ENCODE peak calls at places on chromosomes 4 and X, in ten cellular contexts. X, W, G, S, I, N, Y, V, A and D are unnamed samples. For H3K4me1, the result is how much of the 10 kb centered on the place peaks cover.

GRCh38 chr4:99811850-99812249 is 4.8 kb upstream of the DAPP1 start:
- DNase-seq in X (no peak), W (no peak), G (peak), S (peak), I (no peak), N (no peak), Y (no peak), V (no peak), A (no peak), D (peak)

GRCh38 chr4:10926025-10926424 is 241.5 kb upstream of the CLNK start:
- DNase-seq in X (no peak), W (no peak), G (no peak), S (no peak), I (no peak), N (no peak), Y (no peak), V (no peak), A (no peak), D (no peak)

GRCh38 chrX:153387987-153388721 is 13.0 kb downstream of the PNMA6E start:
- DNase-seq in X (no peak), W (no peak), G (no peak), S (no peak), I (no peak), N (no peak), Y (no peak), V (no peak), A (no peak), D (no peak)

GRCh38 chrX:54695816-54696487 is 102.1 kb downstream of the ITIH6 start:
- DNase-seq in X (no peak), W (no peak), G (no peak), S (no peak), I (no peak), N (no peak), Y (no peak), V (no peak), A (no peak), D (no peak)

GRCh38 chr4:81314196-81314896 is 99.3 kb upstream of the PRKG2 start:
- DNase-seq in X (no peak), W (peak), G (peak), S (no peak), I (peak), N (no peak), Y (peak), V (no peak), A (no peak), D (peak)

GRCh38 chr4:125801924-125802323 is 487.2 kb downstream of the FAT4 start:
- DNase-seq in X (no peak), W (no peak), G (no peak), S (no peak), I (no peak), N (no peak), Y (no peak), V (no peak), A (no peak), D (no peak)

GRCh38 chr4:172851534-172851933 is 317.1 kb upstream of the GALNT7 start:
- DNase-seq in X (no peak), W (no peak), G (peak), S (no peak), I (no peak), N (no peak), Y (no peak), V (no peak), A (no peak), D (no peak)

GRCh38 chr4:178958725-178959440 is 1516.6 kb upstream of the AGA start:
- DNase-seq in X (no peak), W (no peak), G (no peak), S (no peak), I (no peak), N (no peak), Y (no peak), V (no peak), A (no peak), D (no peak)

GRCh38 chr4:40916880-40917279 is 167.1 kb downstream of the NSUN7 start:
- DNase-seq in X (no peak), W (peak), G (no peak), S (peak), I (peak), N (peak), Y (peak), V (no peak), A (no peak), D (peak)

GRCh38 chr4:92021788-92022187 is 282.0 kb upstream of the GRID2 start:
- DNase-seq in X (no peak), W (no peak), G (no peak), S (no peak), I (no peak), N (no peak), Y (no peak), V (no peak), A (no peak), D (no peak)

GRCh38 chr4:184879251-184879650 is 53.5 kb upstream of the ACSL1 start:
- DNase-seq in X (no peak), W (no peak), G (no peak), S (no peak), I (no peak), N (no peak), Y (no peak), V (no peak), A (no peak), D (no peak)

GRCh38 chr4:166165829-166166420 is 292.9 kb downstream of the TLL1 start:
- DNase-seq in X (no peak), W (no peak), G (peak), S (peak), I (peak), N (peak), Y (no peak), V (no peak), A (no peak), D (no peak)

GRCh38 chr4:53183754-53184153 is 182.1 kb downstream of the SCFD2 start:
- DNase-seq in X (no peak), W (no peak), G (no peak), S (no peak), I (no peak), N (no peak), Y (no peak), V (no peak), A (no peak), D (no peak)

GRCh38 chr4:99180367-99181169 is 36.5 kb upstream of the ADH4 start:
- DNase-seq in X (peak), W (no peak), G (peak), S (no peak), I (no peak), N (no peak), Y (no peak), V (no peak), A (no peak), D (peak)

GRCh38 chr4:3851211-3851610 is 85.0 kb downstream of the ADRA2C start:
- DNase-seq in X (no peak), W (no peak), G (peak), S (no peak), I (no peak), N (no peak), Y (no peak), V (no peak), A (no peak), D (no peak)

GRCh38 chr4:13705521-13706035 is 78.1 kb upstream of the BOD1L1 start:
- DNase-seq in X (no peak), W (peak), G (no peak), S (no peak), I (peak), N (no peak), Y (no peak), V (no peak), A (peak), D (no peak)

GRCh38 chrX:18833071-18833731 is 125.8 kb downstream of the PPEF1 start:
- DNase-seq in X (peak), W (peak), G (peak), S (no peak), I (peak), N (no peak), Y (no peak), V (peak), A (no peak), D (peak)

GRCh38 chr4:8277356-8278008 is 7.9 kb downstream of the HTRA3 start:
- DNase-seq in X (peak), W (peak), G (no peak), S (no peak), I (no peak), N (no peak), Y (no peak), V (no peak), A (no peak), D (no peak)

GRCh38 chr4:9409793-9410192 is 34.4 kb upstream of the DEFB131A start:
- DNase-seq in X (no peak), W (no peak), G (no peak), S (no peak), I (no peak), N (no peak), Y (no peak), V (no peak), A (no peak), D (no peak)

GRCh38 chrX:2283111-2283847 is 217.5 kb downstream of the DHRSX start:
- DNase-seq in X (no peak), W (no peak), G (no peak), S (no peak), I (no peak), N (no peak), Y (no peak), V (no peak), A (no peak), D (no peak)

GRCh38 chr4:76905521-76905920 is 7.6 kb upstream of the SOWAHB start:
- DNase-seq in X (no peak), W (no peak), G (peak), S (no peak), I (no peak), N (no peak), Y (no peak), V (no peak), A (no peak), D (no peak)

GRCh38 chr4:52376107-52376704 is 282.9 kb downstream of the USP46 start:
- DNase-seq in X (no peak), W (no peak), G (peak), S (peak), I (peak), N (peak), Y (no peak), V (no peak), A (no peak), D (peak)

GRCh38 chr4:139267301-139267700 is 12.7 kb downstream of the MGARP start:
- DNase-seq in X (no peak), W (no peak), G (no peak), S (no peak), I (no peak), N (no peak), Y (no peak), V (no peak), A (no peak), D (no peak)

GRCh38 chrX:48589482-48590162 is 7.7 kb upstream of the WDR13 start:
- DNase-seq in X (no peak), W (no peak), G (no peak), S (no peak), I (no peak), N (no peak), Y (peak), V (no peak), A (peak), D (no peak)

GRCh38 chrX:153380691-153381090 is 20.5 kb downstream of the PNMA6E start:
- DNase-seq in X (no peak), W (no peak), G (no peak), S (no peak), I (peak), N (no peak), Y (no peak), V (no peak), A (no peak), D (peak)

DNA sequence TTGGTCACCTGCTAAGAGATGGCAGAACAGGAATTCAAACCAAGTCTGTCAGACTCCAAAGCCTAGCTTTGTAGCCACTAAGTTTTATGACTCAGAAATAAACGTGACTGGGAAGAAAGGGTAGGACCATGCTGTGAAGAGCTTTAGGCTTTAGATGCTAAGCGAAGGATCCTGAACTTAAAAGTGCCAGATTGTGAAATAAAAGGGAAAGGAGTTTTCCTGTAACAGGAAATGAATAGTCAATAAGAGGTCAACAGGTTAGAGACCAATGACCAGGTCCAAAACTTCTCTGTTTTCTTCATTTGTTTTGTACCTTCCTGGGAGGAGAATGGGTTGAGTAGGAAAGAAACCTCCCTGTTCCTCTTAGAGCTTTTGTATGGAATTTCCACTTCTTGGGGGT is 98.8 kb upstream of the EOLA2 start:
- DNase-seq in X (no peak), W (no peak), G (no peak), S (no peak), I (no peak), N (no peak), Y (no peak), V (no peak), A (no peak), D (no peak)
- H3K4me1 ChIP-seq in X (under half), W (under half), G (under half), S (half or more), I (under half), N (half or more), Y (under half), V (under half), A (under half), D (under half)

DNA sequence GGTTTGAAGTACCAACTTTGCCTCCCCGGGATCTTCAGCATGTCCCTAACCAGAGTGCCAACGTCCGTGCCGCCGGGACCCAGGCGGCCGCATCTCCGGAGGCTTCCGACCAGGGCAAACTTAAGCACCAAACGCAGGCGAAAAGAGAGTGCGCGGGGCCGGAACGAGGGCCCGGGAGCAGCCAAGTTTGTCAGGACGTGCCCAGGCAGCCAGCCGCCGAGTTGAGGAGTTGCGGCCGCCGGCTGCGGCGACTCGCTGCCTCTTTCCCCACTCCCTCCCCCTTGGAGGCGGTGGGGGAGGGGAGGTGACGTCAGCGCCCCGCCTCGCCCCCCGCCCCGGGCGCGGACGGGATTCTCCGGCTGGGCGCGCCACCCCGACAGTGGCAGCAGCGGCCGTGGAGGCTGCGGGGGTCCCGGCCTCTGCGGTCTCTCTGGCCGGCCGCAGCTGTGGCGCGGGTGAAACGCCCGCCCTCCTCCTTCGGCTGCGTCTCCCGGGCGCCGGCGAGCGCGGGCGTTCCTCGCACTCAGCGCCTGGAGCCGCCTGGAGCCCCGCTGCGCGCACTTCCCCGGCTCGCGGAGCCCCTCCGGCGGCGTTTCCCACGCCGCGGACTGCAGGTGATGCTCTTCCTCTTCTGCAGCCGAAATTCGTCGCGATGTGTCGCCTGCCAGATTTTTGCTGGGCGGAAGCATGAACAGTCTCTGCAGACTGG is 2.9 kb upstream of the FAT1 start:
- DNase-seq in X (peak), W (peak), G (peak), S (peak), I (peak), N (peak), Y (peak), V (peak), A (peak), D (peak)
- TF ChIP-seq POLR2A in X (peak), W (peak), G (peak), S (no peak), I (peak), N (peak), Y (no peak), V (peak), A (peak), D (no peak)

GRCh38 chr4:17781831-17782287 is 438 bp upstream of the FAM184B start:
- DNase-seq in X (no peak), W (no peak), G (no peak), S (no peak), I (no peak), N (no peak), Y (no peak), V (no peak), A (no peak), D (no peak)

GRCh38 chr4:17787315-17787714 is 5.9 kb upstream of the FAM184B start:
- DNase-seq in X (no peak), W (no peak), G (peak), S (no peak), I (no peak), N (no peak), Y (no peak), V (no peak), A (no peak), D (no peak)

GRCh38 chr4:17786567-17786966 is 5.1 kb upstream of the FAM184B start:
- DNase-seq in X (no peak), W (no peak), G (peak), S (no peak), I (no peak), N (no peak), Y (no peak), V (no peak), A (no peak), D (no peak)

GRCh38 chr4:17788956-17789355 is 7.5 kb upstream of the FAM184B start:
- DNase-seq in X (no peak), W (no peak), G (peak), S (no peak), I (no peak), N (no peak), Y (no peak), V (no peak), A (no peak), D (no peak)

GRCh38 chr4:17785858-17786257 is 4.4 kb upstream of the FAM184B start:
- DNase-seq in X (no peak), W (no peak), G (no peak), S (no peak), I (no peak), N (no peak), Y (no peak), V (no peak), A (no peak), D (no peak)
- H3K4me3 ChIP-seq in X (no peak), W (no peak), G (no peak), S (no peak), I (no peak), N (no peak), Y (no peak), V (no peak), A (no peak), D (no peak)

DNA sequence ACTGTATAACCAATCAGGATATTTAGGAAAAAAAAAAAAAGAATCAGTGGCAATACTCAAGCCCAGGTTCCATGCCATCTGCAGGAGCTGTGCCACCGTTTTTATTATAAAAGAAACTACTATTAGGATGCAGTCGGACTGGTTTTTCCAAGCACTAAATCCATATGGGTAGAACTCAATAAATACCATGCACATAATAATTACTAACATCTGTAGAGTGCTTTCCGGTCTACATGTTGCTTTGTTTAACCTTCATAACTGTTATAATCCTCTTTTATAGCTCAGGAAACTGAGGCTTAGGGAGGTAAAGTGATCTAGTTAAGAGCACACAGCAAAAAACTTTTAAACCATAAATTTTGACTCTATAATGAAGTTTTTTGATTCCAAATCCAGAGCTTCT is 24.0 kb downstream of the ARSJ start:
- DNase-seq in X (no peak), W (no peak), G (no peak), S (no peak), I (no peak), N (no peak), Y (no peak), V (no peak), A (no peak), D (no peak)
- H3K4me1 ChIP-seq in X (half or more), W (under half), G (under half), S (under half), I (under half), N (under half), Y (under half), V (under half), A (under half), D (under half)

DNA sequence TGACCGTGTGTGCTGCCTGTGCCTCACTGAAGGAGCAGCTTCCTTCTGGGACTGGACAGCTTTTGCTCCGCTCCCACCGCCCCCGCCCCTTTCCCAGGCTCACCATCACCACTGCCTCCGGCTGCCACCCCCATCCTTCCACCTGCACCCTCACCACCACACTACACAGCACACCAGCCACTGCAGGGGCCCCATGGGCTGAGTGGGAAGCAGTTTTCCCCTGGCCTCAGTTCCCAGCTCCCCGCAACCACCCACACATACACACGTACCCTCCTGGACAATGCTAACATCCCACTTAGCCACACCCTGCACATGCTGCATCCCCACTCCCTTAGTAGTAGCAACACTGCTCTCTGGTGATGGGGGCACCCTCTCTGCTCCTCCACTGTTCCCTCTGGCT is 29.6 kb upstream of the COX18 start:
- DNase-seq in X (no peak), W (no peak), G (no peak), S (no peak), I (no peak), N (no peak), Y (no peak), V (no peak), A (no peak), D (no peak)
- TF ChIP-seq POLR2A in X (no peak), W (no peak), G (no peak), S (no peak), I (no peak), N (no peak), Y (no peak), V (no peak), A (no peak), D (no peak)